ENCODE peak calls at places on chromosomes 5 and 9, in ten cellular contexts. L is neural progenitor cell, P is mammary epithelial cell, V is H1, B is fibroblast of lung, X is HCT116, F is MM.1S, O is astrocyte, I is HepG2, R is PC-9. N is an unnamed sample.

GRCh38 chr5:139646912-139647391 is 1.2 kb upstream of the CXXC5 start:
- DNase-seq in I (no peak), R (no peak), F (no peak), O (no peak), P (no peak), X (no peak), V (no peak), B (no peak), L (peak), N (no peak)

GRCh38 chr5:69238760-69239251 is 4.1 kb downstream of the CDK7 start:
- DNase-seq in B (peak), X (peak), O (peak), L (no peak), I (no peak), F (no peak), P (peak), R (peak), V (no peak), N (peak)

GRCh38 chr5:54785729-54786548 is 199.5 kb downstream of the ESM1 start:
- DNase-seq in F (peak), O (peak), R (no peak), L (no peak), P (no peak), V (no peak), X (no peak), I (no peak), B (no peak), N (peak)

GRCh38 chr9:99092643-99093491 is 12.0 kb upstream of the TGFBR1 start:
- DNase-seq in L (no peak), P (no peak), V (no peak), X (no peak), B (no peak), F (no peak), I (no peak), R (no peak), O (no peak), N (no peak)

GRCh38 chr9:16068476-16068875 is 515.6 kb downstream of the CCDC171 start:
- DNase-seq in I (no peak), F (no peak), B (peak), R (no peak), L (no peak), X (no peak), P (no peak), O (peak), V (no peak), N (no peak)

GRCh38 chr9:114606597-114607207 is 4.4 kb upstream of the TMEM268 start:
- DNase-seq in L (no peak), B (peak), O (peak), V (no peak), X (no peak), I (no peak), F (no peak), R (no peak), P (peak), N (peak)

GRCh38 chr5:151855701-151856100 is 69.0 kb downstream of the GLRA1 start:
- DNase-seq in V (no peak), B (no peak), P (no peak), X (no peak), L (no peak), R (no peak), O (no peak), I (no peak), F (no peak), N (no peak)

GRCh38 chr9:133693703-133694529 is 44.2 kb downstream of the SARDH start:
- DNase-seq in V (no peak), X (no peak), P (no peak), R (no peak), O (no peak), F (no peak), L (no peak), I (no peak), B (no peak), N (no peak)

GRCh38 chr5:132181011-132181629 is 46.5 kb downstream of the P4HA2 start:
- DNase-seq in F (no peak), I (no peak), X (no peak), P (no peak), O (no peak), V (no peak), R (no peak), L (no peak), B (no peak), N (no peak)

GRCh38 chr5:51226420-51226735 is 156.9 kb upstream of the ISL1 start:
- DNase-seq in X (peak), I (peak), B (no peak), F (no peak), P (peak), R (peak), V (peak), L (peak), O (no peak), N (no peak)

GRCh38 chr5:167771565-167771964 is 519.9 kb upstream of the WWC1 start:
- DNase-seq in R (no peak), I (no peak), X (no peak), F (no peak), O (no peak), P (no peak), B (no peak), L (no peak), V (no peak), N (peak)

GRCh38 chr9:14323083-14323968 is 9.4 kb upstream of the NFIB start:
- DNase-seq in B (no peak), R (no peak), V (no peak), I (no peak), F (no peak), X (no peak), P (peak), O (no peak), L (no peak), N (no peak)

GRCh38 chr5:6450235-6450860 is 1.7 kb downstream of the UBE2QL1 start:
- DNase-seq in B (no peak), L (peak), R (no peak), O (no peak), P (no peak), I (no peak), F (peak), X (no peak), V (no peak), N (no peak)

GRCh38 chr5:6447384-6448140 is 1.1 kb upstream of the UBE2QL1 start:
- DNase-seq in X (no peak), V (no peak), F (no peak), P (no peak), I (no peak), B (no peak), O (no peak), L (no peak), R (no peak), N (no peak)

GRCh38 chr5:6449465-6450158 is 953 bp downstream of the UBE2QL1 start:
- DNase-seq in X (no peak), R (no peak), B (no peak), F (peak), V (no peak), P (no peak), I (no peak), O (no peak), L (no peak), N (no peak)

GRCh38 chr5:6448141-6448491 is 543 bp upstream of the UBE2QL1 start:
- DNase-seq in P (no peak), V (no peak), O (no peak), I (no peak), X (no peak), B (no peak), F (no peak), L (no peak), R (no peak), N (no peak)

DNA sequence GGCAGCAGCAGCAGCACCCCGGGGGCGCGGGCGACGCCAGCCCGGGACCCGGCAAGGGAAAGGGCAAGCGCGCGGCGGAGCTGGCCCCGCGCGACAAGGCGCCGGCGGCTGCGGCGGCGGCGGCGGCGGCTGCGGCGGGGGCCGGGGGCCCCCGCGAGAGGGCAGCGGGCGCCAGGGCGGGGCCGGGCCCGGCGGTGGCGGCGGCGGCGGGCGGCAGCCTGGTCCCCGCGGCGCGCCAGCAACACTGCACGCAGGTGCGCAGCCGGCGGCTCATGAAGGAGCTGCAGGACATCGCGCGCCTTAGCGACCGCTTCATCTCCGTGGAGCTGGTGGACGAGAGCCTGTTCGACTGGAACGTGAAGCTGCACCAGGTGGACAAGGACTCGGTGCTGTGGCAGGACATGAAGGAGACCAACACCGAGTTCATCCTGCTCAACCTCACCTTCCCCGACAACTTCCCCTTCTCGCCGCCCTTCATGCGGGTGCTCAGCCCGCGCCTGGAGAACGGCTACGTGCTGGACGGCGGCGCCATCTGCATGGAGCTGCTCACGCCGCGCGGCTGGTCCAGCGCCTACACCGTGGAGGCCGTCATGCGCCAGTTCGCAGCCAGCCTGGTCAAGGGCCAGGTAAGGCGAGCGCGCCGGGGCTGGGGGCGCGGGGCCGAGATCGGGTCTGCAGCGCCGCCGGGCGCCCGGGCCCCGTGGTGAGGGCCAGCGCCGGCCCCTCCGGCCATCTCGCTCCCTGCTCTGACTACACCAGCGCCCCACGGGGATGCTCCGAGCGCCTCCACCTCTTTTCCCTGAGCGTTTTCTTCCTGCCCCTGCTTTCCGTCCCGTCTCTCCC is at the start of gene UBE2QL1:
- DNase-seq in L (peak), F (peak), O (no peak), P (peak), V (no peak), R (no peak), I (no peak), B (peak), X (no peak), N (peak)
- TF ChIP-seq EZH2 in L (peak), F (no peak), O (peak), P (peak), V (peak), R (no peak), I (peak), B (peak), X (no peak), N (peak)

DNA sequence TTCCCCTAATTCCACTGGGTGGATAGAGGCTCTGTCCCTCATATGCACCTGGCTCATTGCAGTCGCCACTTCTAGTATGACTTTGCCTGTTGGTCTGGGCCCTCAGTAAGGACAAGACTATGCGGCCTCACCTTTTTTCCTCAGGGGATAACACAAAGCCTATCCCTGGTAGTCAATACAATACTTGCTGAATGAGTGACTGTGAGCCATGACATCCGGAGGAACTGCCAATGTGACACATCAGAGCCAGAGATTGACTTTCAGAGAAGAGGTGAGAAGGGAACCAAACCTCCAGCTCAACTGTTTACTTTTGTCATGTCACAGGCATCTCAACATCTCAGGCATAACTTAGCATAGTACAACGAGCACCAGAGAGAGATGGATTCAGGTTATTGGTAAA is 371.3 kb downstream of the DMRT2 start:
- DNase-seq in O (no peak), I (no peak), B (no peak), L (no peak), P (no peak), F (no peak), X (no peak), R (no peak), V (no peak), N (no peak)
- H2AFZ ChIP-seq in O (no peak), I (no peak), B (no peak), L (no peak), P (no peak), F (no peak), X (no peak), R (no peak), V (no peak), N (no peak)

GRCh38 chr5:150218693-150219035 is 28.8 kb downstream of the SLC6A7 start:
- DNase-seq in O (no peak), F (no peak), I (no peak), V (no peak), B (no peak), P (no peak), R (no peak), X (no peak), L (no peak), N (no peak)
- TF ChIP-seq EZH2 in O (no peak), F (no peak), I (no peak), V (no peak), B (no peak), P (no peak), R (no peak), X (no peak), L (no peak), N (no peak)

GRCh38 chr5:65914644-65915196 is 11.7 kb upstream of the ERBIN start:
- DNase-seq in F (no peak), I (peak), P (no peak), X (no peak), O (no peak), V (no peak), R (no peak), B (no peak), L (no peak), N (no peak)
- H2AFZ ChIP-seq in F (no peak), I (no peak), P (no peak), X (peak), O (no peak), V (peak), R (no peak), B (no peak), L (peak), N (peak)

N was measured in GM23248.